ENCODE peak calls at places on chromosomes 7 and 10, in six cellular contexts. J is activated naive CD4-positive, alpha-beta T cell; U is NCI-H446 treated with DMSO at 0.1 percent for 48 hours; E is psoas muscle; Z is H54; V is hepatocyte. Y is an unnamed sample.

GRCh38 chr7:24138366-24138765 is 145.6 kb upstream of the NPY start:
- DNase-seq in V (no peak), E (no peak), U (no peak), Z (no peak), J (no peak), Y (no peak)

GRCh38 chr7:156380261-156380660 is 260.3 kb upstream of the RNF32 start:
- DNase-seq in E (no peak), V (no peak), Z (no peak), U (no peak), J (no peak), Y (peak)

GRCh38 chr10:43231523-43232078 is 35.3 kb downstream of the RASGEF1A start:
- DNase-seq in J (no peak), U (no peak), V (no peak), Z (no peak), E (no peak), Y (peak)

GRCh38 chr7:291302-292092 is 1.5 kb downstream of the FOXL3 start:
- DNase-seq in V (no peak), E (no peak), J (no peak), U (no peak), Z (peak), Y (no peak)

GRCh38 chr10:88952647-88953111 is at the start of gene ACTA2:
- DNase-seq in V (peak), J (no peak), U (peak), Z (no peak), E (no peak), Y (peak)

GRCh38 chr10:58475322-58476277 is 37.1 kb upstream of the BICC1 start:
- DNase-seq in V (no peak), U (no peak), Z (no peak), J (no peak), E (no peak), Y (no peak)

GRCh38 chr10:59508296-59508695 is 145.9 kb upstream of the FAM13C start:
- DNase-seq in J (no peak), V (peak), U (no peak), Z (no peak), E (no peak), Y (peak)

GRCh38 chr10:132538031-132538789 is 623 bp downstream of the INPP5A start:
- DNase-seq in U (no peak), J (no peak), V (no peak), E (peak), Z (no peak), Y (no peak)

GRCh38 chr10:114278140-114278883 is 39.3 kb downstream of the VWA2 start:
- DNase-seq in Z (no peak), J (no peak), U (no peak), V (no peak), E (no peak), Y (no peak)

GRCh38 chr7:128189231-128189930 is 51.7 kb upstream of the LEP start:
- DNase-seq in Z (no peak), J (no peak), U (no peak), E (no peak), V (no peak), Y (no peak)

GRCh38 chr10:90865400-90865799 is 6.4 kb upstream of the RPP30 start:
- DNase-seq in Z (no peak), V (peak), U (no peak), E (no peak), J (no peak), Y (no peak)

GRCh38 chr7:28570113-28570969 is 158.0 kb downstream of the CREB5 start:
- DNase-seq in J (no peak), E (no peak), Z (no peak), V (no peak), U (no peak), Y (no peak)